ENCODE peak calls at places on chromosomes 7 and 10, in six cellular contexts. S, N, G, W, Y and A are unnamed samples.

GRCh38 chr7:5296015-5296621 is 13.4 kb downstream of the SLC29A4 start:
- DNase-seq in S (no peak), N (no peak), G (no peak), W (no peak), Y (no peak), A (no peak)

GRCh38 chr10:13978844-13979227 is 351.9 kb downstream of the FRMD4A start:
- DNase-seq in S (no peak), N (no peak), G (no peak), W (no peak), Y (no peak), A (no peak)

GRCh38 chr7:134710854-134711624 is 64.4 kb downstream of the BPGM start:
- DNase-seq in S (no peak), N (no peak), G (no peak), W (peak), Y (peak), A (peak)

GRCh38 chr10:104088239-104088638 is 2.6 kb upstream of the COL17A1 start:
- DNase-seq in S (no peak), N (no peak), G (no peak), W (no peak), Y (no peak), A (no peak)

GRCh38 chr7:101412976-101413375 is 50.3 kb downstream of the COL26A1 start:
- DNase-seq in S (no peak), N (peak), G (no peak), W (no peak), Y (no peak), A (no peak)

GRCh38 chr10:114876602-114877300 is 55.2 kb downstream of the FHIP2A start:
- DNase-seq in S (peak), N (peak), G (peak), W (peak), Y (peak), A (peak)

GRCh38 chr10:78597791-78598555 is 470.8 kb upstream of the ZMIZ1 start:
- DNase-seq in S (no peak), N (peak), G (no peak), W (no peak), Y (no peak), A (no peak)

GRCh38 chr10:77041636-77042258 is 595.9 kb downstream of the KCNMA1 start:
- DNase-seq in S (no peak), N (no peak), G (no peak), W (no peak), Y (no peak), A (no peak)

GRCh38 chr10:944034-944831 is 12.7 kb upstream of the LARP4B start:
- DNase-seq in S (no peak), N (no peak), G (no peak), W (peak), Y (peak), A (peak)

GRCh38 chr7:41346878-41347277 is 356.0 kb downstream of the INHBA start:
- DNase-seq in S (no peak), N (no peak), G (no peak), W (no peak), Y (no peak), A (no peak)

GRCh38 chr7:94648731-94649130 is 7.2 kb downstream of the SGCE start:
- DNase-seq in S (no peak), N (no peak), G (no peak), W (no peak), Y (no peak), A (no peak)

GRCh38 chr10:116162851-116163250 is 110.2 kb downstream of the GFRA1 start:
- DNase-seq in S (no peak), N (no peak), G (no peak), W (no peak), Y (no peak), A (no peak)

GRCh38 chr7:98506471-98506870 is 105.6 kb upstream of the BAIAP2L1 start:
- DNase-seq in S (no peak), N (no peak), G (no peak), W (no peak), Y (no peak), A (no peak)

GRCh38 chr7:124856299-124856888 is 73.2 kb downstream of the POT1 start:
- DNase-seq in S (no peak), N (no peak), G (peak), W (peak), Y (peak), A (peak)

GRCh38 chr7:95420996-95421846 is 13.6 kb downstream of the PON2 start:
- DNase-seq in S (no peak), N (no peak), G (no peak), W (peak), Y (peak), A (peak)

GRCh38 chr7:158107806-158108205 is 479.8 kb downstream of the PTPRN2 start:
- DNase-seq in S (no peak), N (no peak), G (no peak), W (no peak), Y (no peak), A (no peak)

GRCh38 chr10:132489053-132489703 is 48.4 kb upstream of the INPP5A start:
- DNase-seq in S (no peak), N (peak), G (no peak), W (no peak), Y (no peak), A (peak)

GRCh38 chr7:158595068-158595467 is 7.4 kb upstream of the PTPRN2 start:
- DNase-seq in S (no peak), N (peak), G (peak), W (peak), Y (no peak), A (peak)

GRCh38 chr10:94496010-94496409 is 49.6 kb upstream of the HELLS start:
- DNase-seq in S (no peak), N (no peak), G (no peak), W (no peak), Y (no peak), A (peak)

GRCh38 chr7:33614357-33615132 is 290.8 kb upstream of the BMPER start:
- DNase-seq in S (no peak), N (no peak), G (no peak), W (no peak), Y (no peak), A (no peak)

GRCh38 chr7:98234429-98235147 is 17.4 kb downstream of the TECPR1 start:
- DNase-seq in S (no peak), N (no peak), G (no peak), W (peak), Y (no peak), A (peak)

GRCh38 chr10:70320751-70321150 is 36.9 kb upstream of the NPFFR1 start:
- DNase-seq in S (no peak), N (no peak), G (no peak), W (no peak), Y (no peak), A (no peak)
- H3K23ac ChIP-seq in S (no peak), N (no peak), G (no peak), W (no peak), Y (no peak), A (no peak)

DNA sequence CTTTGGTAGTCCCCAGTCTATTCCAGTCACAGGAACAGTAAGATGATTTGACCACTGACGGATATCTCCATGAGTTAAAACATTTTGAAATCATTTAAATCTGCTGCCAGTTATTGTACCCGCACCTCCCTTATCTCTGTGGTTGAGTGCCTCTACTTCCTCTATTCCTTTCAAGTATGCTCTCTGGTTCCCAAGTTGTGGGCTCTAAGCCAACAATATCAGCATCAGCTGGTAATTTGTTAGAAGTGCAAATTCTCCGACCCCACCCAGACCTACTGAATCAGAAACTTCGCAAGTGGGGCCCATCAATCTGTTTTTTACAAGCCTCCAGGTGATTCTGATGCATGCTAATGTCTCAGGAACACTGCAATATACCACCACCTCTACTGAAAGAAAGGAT is 235.5 kb downstream of the CCSER2 start:
- DNase-seq in S (no peak), N (no peak), G (no peak), W (no peak), Y (no peak), A (no peak)
- H2BK120ac ChIP-seq in S (peak), N (no peak), G (no peak), W (no peak), Y (no peak), A (no peak)

GRCh38 chr7:138546829-138547228 is 86.8 kb downstream of the TRIM24 start:
- DNase-seq in S (no peak), N (no peak), G (no peak), W (no peak), Y (no peak), A (no peak)
- H3K4me2 ChIP-seq in S (no peak), N (no peak), G (no peak), W (no peak), Y (no peak), A (no peak)

DNA sequence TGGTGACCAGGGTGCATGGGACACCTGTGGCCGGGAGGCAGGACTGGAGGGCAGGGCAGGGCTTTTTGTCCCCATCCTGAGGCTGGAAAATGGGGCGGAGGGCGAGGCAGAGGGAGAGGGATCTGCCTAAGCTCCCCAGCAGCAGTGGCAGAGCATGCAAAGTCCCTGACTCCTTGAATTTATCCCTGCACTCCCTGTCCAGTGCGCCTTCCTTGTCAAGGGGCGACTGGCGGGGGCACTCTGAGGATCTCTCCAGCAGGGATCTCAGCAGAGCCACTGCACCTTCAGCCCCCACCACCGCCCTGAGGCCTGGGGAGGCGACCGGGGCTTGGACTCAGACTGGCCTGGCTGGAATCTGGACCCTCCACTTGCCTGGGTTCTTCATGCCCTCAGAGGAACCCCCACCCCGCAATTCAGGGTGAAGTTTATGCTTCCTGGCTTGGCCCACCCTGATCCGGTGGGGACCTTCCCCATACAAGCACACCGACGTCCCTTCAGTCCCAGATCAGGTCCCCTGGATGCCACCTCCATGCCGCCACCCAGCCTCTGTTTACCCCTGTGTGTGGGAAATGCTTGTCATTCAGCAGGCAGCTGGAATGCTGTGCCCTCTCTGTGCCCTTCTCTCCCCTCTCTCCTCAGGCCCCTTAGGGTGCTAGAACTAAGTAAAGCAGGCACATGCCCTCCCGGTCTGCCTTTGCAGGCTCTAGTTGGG is 46.3 kb downstream of the CDH23 start:
- DNase-seq in S (no peak), N (no peak), G (no peak), W (no peak), Y (no peak), A (no peak)
- H3K23ac ChIP-seq in S (no peak), N (no peak), G (peak), W (no peak), Y (no peak), A (no peak)

GRCh38 chr7:69598487-69599148 is 343 bp downstream of the AUTS2 start:
- DNase-seq in S (no peak), N (no peak), G (peak), W (no peak), Y (no peak), A (no peak)
- H2BK120ac ChIP-seq in S (no peak), N (no peak), G (peak), W (no peak), Y (peak), A (no peak)